ENCODE peak calls at places on chromosomes 11 and 22, in seven cellular contexts. E is epithelial cell of esophagus, H is lung, G is fibroblast of pulmonary artery, Z is fibroblast of mammary gland, B is LNCaP clone FGC, R is ovary. U is an unnamed sample.

GRCh38 chr11:19493446-19493845 is 219.2 kb upstream of the NAV2 start:
- DNase-seq in E (no peak), H (no peak), G (no peak), Z (no peak), B (no peak), R (no peak), U (no peak)

GRCh38 chr11:35178862-35179261 is 39.9 kb downstream of the CD44 start:
- DNase-seq in E (peak; percentile 92), H (no peak), G (no peak), Z (peak; percentile 69), B (no peak), R (no peak), U (no peak)

GRCh38 chr11:102794382-102794781 is 3.6 kb downstream of the MMP1 start:
- DNase-seq in E (peak; percentile 32), H (no peak), G (peak; percentile 42), Z (peak; percentile 41), B (no peak), R (no peak), U (no peak)

GRCh38 chr22:46084943-46085830 is 65.1 kb upstream of the PPARA start:
- DNase-seq in E (peak; percentile 72), H (peak; percentile 78), G (no peak), Z (peak; percentile 92), B (peak; percentile 88), R (no peak), U (no peak)

GRCh38 chr11:115760921-115761320 is 256.7 kb upstream of the CADM1 start:
- DNase-seq in E (no peak), H (no peak), G (no peak), Z (no peak), B (no peak), R (no peak), U (no peak)

GRCh38 chr11:119192111-119192510 is 6.8 kb downstream of the NHERF4 start:
- DNase-seq in E (peak; percentile 70), H (no peak), G (peak; percentile 35), Z (peak; percentile 45), B (no peak), R (no peak), U (no peak)

GRCh38 chr11:10898763-10899541 is 41.1 kb upstream of the ZBED5 start:
- DNase-seq in E (no peak), H (no peak), G (no peak), Z (no peak), B (no peak), R (no peak), U (no peak)

GRCh38 chr11:130535530-130535929 is 87.1 kb downstream of the ADAMTS15 start:
- DNase-seq in E (peak; percentile 8), H (no peak), G (no peak), Z (no peak), B (peak; percentile 66), R (no peak), U (no peak)

GRCh38 chr11:57778318-57779037 is 16.9 kb downstream of the CTNND1 start:
- DNase-seq in E (peak; percentile 89), H (peak; percentile 92), G (peak; percentile 100), Z (peak; percentile 94), B (peak; percentile 88), R (peak; percentile 88), U (peak; percentile 69)

GRCh38 chr11:76120513-76121081 is 85.7 kb downstream of the WNT11 start:
- DNase-seq in E (no peak), H (no peak), G (peak; percentile 37), Z (no peak), B (no peak), R (no peak), U (no peak)

GRCh38 chr11:64639885-64640284 is 48.9 kb downstream of the SLC22A12 start:
- DNase-seq in E (no peak), H (no peak), G (no peak), Z (no peak), B (no peak), R (no peak), U (no peak)

GRCh38 chr11:106585061-106585460 is 433.2 kb downstream of the GUCY1A2 start:
- DNase-seq in E (peak; percentile 61), H (no peak), G (peak; percentile 53), Z (peak; percentile 59), B (no peak), R (no peak), U (no peak)

GRCh38 chr11:133897331-133897650 is 52.0 kb upstream of the SPATA19 start:
- DNase-seq in E (no peak), H (no peak), G (no peak), Z (no peak), B (no peak), R (no peak), U (no peak)

GRCh38 chr11:45021692-45022130 is 71.0 kb upstream of the TP53I11 start:
- DNase-seq in E (no peak), H (peak; percentile 53), G (peak; percentile 64), Z (peak; percentile 85), B (no peak), R (peak; percentile 51), U (no peak)

GRCh38 chr22:28977050-28977449 is 84.6 kb downstream of the C22orf31 start:
- DNase-seq in E (no peak), H (no peak), G (peak; percentile 25), Z (no peak), B (no peak), R (no peak), U (no peak)

GRCh38 chr11:72641900-72642814 is 32.1 kb downstream of the PDE2A start:
- DNase-seq in E (peak; percentile 26), H (no peak), G (no peak), Z (no peak), B (no peak), R (peak; percentile 44), U (peak; percentile 24)

GRCh38 chr11:126080206-126080941 is 17.7 kb upstream of the CDON start:
- DNase-seq in E (peak; percentile 19), H (no peak), G (no peak), Z (peak; percentile 6), B (peak; percentile 85), R (no peak), U (no peak)

GRCh38 chr11:122146475-122146874 is 30.5 kb upstream of the BLID start:
- DNase-seq in E (peak; percentile 83), H (no peak), G (no peak), Z (peak; percentile 51), B (no peak), R (no peak), U (no peak)

GRCh38 chr22:17896552-17896951 is 122.3 kb upstream of the BID start:
- DNase-seq in E (no peak), H (no peak), G (peak; percentile 26), Z (no peak), B (no peak), R (no peak), U (peak; percentile 25)

GRCh38 chr11:7846003-7846402 is 49.3 kb upstream of the OR5P2 start:
- DNase-seq in E (peak; percentile 45), H (no peak), G (no peak), Z (no peak), B (no peak), R (no peak), U (no peak)

GRCh38 chr11:34816698-34817213 is 99.4 kb downstream of the APIP start:
- DNase-seq in E (no peak), H (no peak), G (no peak), Z (no peak), B (no peak), R (no peak), U (no peak)

GRCh38 chr22:35198738-35199137 is 58.6 kb upstream of the HMGXB4 start:
- DNase-seq in E (no peak), H (no peak), G (no peak), Z (no peak), B (no peak), R (no peak), U (no peak)
- TF ChIP-seq CTCF in E (no peak), H (no peak), G (no peak), Z (no peak), B (no peak), R (no peak), U (no peak)

DNA sequence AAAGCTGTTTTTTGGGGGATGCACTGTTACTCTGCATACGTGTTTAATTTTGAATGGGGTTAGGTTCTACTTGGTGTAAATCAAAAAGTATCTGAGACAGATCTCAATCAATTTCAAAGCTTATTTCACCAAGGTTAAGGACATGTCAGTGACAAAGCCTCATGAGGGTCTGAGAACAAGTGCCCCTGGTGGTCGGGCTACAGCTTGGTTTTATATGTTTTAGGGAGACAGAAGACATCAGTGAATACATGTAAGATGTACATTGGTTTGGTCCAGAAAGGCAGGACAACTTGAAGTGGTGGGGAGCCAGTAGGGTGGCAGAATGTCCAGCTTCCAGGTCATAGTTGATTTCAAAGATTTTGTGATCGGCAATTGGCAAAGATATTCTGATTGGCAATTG is 262.9 kb downstream of the LUZP2 start:
- DNase-seq in E (no peak), H (no peak), G (no peak), Z (no peak), B (no peak), R (no peak), U (no peak)
- TF ChIP-seq CTCF in E (no peak), H (no peak), G (no peak), Z (no peak), B (no peak), R (no peak), U (no peak)

GRCh38 chr22:41239443-41240128 is 1.1 kb downstream of the CHADL start:
- DNase-seq in E (no peak), H (no peak), G (no peak), Z (no peak), B (no peak), R (no peak), U (no peak)

GRCh38 chr22:41237707-41238569 is 2.8 kb downstream of the CHADL start:
- DNase-seq in E (peak; percentile 74), H (peak; percentile 86), G (peak; percentile 36), Z (peak; percentile 26), B (peak; percentile 33), R (peak; percentile 67), U (peak; percentile 75)

GRCh38 chr22:41238570-41239442 is 1.9 kb downstream of the CHADL start:
- DNase-seq in E (no peak), H (no peak), G (no peak), Z (no peak), B (no peak), R (no peak), U (no peak)

GRCh38 chr22:41234815-41235687 is 5.7 kb downstream of the CHADL start:
- DNase-seq in E (no peak), H (peak; percentile 41), G (no peak), Z (no peak), B (no peak), R (no peak), U (no peak)

DNA sequence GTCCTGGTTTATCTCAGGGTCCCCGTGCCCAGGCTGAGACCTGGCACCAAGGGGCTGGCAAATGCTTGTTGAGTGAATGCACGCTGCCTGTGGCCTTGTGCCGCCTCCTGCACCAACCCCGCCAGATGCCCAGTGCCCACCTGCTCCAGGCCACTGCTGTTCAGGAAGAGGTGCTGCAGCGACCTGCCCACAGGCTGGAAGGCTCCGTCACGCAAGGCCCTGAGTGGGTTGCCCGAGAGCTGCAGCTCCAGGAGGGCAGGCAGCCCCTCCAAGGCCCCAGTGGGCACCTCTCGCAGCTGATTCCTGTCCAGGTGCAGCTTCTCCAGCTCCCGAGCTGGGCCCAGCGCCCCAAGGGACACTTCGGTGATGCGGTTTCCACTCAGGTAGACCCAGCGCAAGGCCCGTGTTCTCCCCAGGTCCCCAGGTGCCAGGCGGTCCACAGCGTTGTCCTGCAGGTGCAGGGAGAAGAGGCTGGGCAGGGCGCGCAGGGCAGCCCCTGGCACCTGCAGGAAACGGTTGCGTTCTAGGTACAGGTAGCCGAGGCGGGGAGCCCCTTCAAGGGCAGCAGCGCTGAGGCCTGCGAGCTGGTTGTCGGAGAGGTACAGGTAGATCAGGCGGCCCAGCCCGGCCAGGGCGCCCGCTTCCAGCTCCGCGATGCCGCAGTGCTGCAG is 3.6 kb downstream of the CHADL start:
- DNase-seq in E (no peak), H (no peak), G (no peak), Z (no peak), B (no peak), R (no peak), U (no peak)
- TF ChIP-seq CTCF in E (no peak), H (no peak), G (no peak), Z (no peak), B (no peak), R (no peak), U (no peak)

GRCh38 chr11:22256876-22257275 is 64.0 kb downstream of the ANO5 start:
- DNase-seq in E (no peak), H (no peak), G (no peak), Z (no peak), B (no peak), R (no peak), U (no peak)
- TF ChIP-seq CTCF in E (no peak), H (no peak), G (no peak), Z (no peak), B (no peak), R (no peak), U (no peak)